ENCODE peak calls at places on chromosomes 1 and 21, in eight cellular contexts. R is effector memory CD4-positive, alpha-beta T cell; S is neural progenitor cell; L is upper lobe of right lung; B is astrocyte; V is GM23248; I is A549; W is adipocyte. P is an unnamed sample. For H3K4me1, the result is how much of the 10 kb centered on the place peaks cover.

GRCh38 chr1:180779584-180779983 is 133.1 kb upstream of the KIAA1614 start:
- DNase-seq in R (no peak), S (no peak), L (no peak), B (no peak), V (no peak), I (no peak), W (no peak), P (no peak)

GRCh38 chr1:27581823-27582243 is 22.1 kb downstream of the AHDC1 start:
- DNase-seq in R (no peak), S (no peak), L (no peak), B (no peak), V (no peak), I (no peak), W (no peak), P (no peak)

GRCh38 chr1:147586412-147586811 is 45.1 kb downstream of the BCL9 start:
- DNase-seq in R (no peak), S (peak), L (no peak), B (no peak), V (no peak), I (no peak), W (no peak), P (no peak)

GRCh38 chr1:88961647-88962275 is 30.7 kb downstream of the KYAT3 start:
- DNase-seq in R (no peak), S (no peak), L (no peak), B (no peak), V (no peak), I (no peak), W (no peak), P (no peak)

GRCh38 chr1:59971464-59971911 is 44.9 kb upstream of the CYP2J2 start:
- DNase-seq in R (no peak), S (peak), L (peak), B (no peak), V (peak), I (peak), W (peak), P (peak)

GRCh38 chr1:36894824-36895223 is 139.5 kb downstream of the GRIK3 start:
- DNase-seq in R (no peak), S (no peak), L (no peak), B (no peak), V (no peak), I (no peak), W (no peak), P (no peak)

GRCh38 chr1:43801203-43801602 is 93.9 kb downstream of the ST3GAL3 start:
- DNase-seq in R (no peak), S (no peak), L (no peak), B (no peak), V (no peak), I (no peak), W (no peak), P (no peak)

GRCh38 chr1:228293393-228293792 is 85.5 kb downstream of the OBSCN start:
- DNase-seq in R (no peak), S (no peak), L (peak), B (no peak), V (no peak), I (no peak), W (no peak), P (peak)

GRCh38 chr1:64093941-64094340 is 109.5 kb upstream of the UBE2U start:
- DNase-seq in R (no peak), S (no peak), L (no peak), B (peak), V (peak), I (no peak), W (peak), P (no peak)

GRCh38 chr1:206776239-206776638 is 3.9 kb upstream of the IL10 start:
- DNase-seq in R (no peak), S (no peak), L (no peak), B (no peak), V (no peak), I (no peak), W (no peak), P (no peak)

GRCh38 chr1:227774051-227774720 is 39.0 kb downstream of the SNAP47 start:
- DNase-seq in R (no peak), S (no peak), L (peak), B (no peak), V (no peak), I (no peak), W (no peak), P (no peak)

GRCh38 chr1:112524251-112524650 is 15.5 kb downstream of the WNT2B start:
- DNase-seq in R (no peak), S (peak), L (no peak), B (peak), V (peak), I (no peak), W (peak), P (no peak)

GRCh38 chr1:30356839-30357238 is 366.5 kb downstream of the MATN1 start:
- DNase-seq in R (no peak), S (no peak), L (no peak), B (no peak), V (no peak), I (no peak), W (no peak), P (no peak)

GRCh38 chr1:8396912-8397406 is 79.0 kb downstream of the SLC45A1 start:
- DNase-seq in R (no peak), S (no peak), L (no peak), B (peak), V (peak), I (peak), W (peak), P (no peak)

GRCh38 chr1:224065455-224065854 is 48.5 kb upstream of the FBXO28 start:
- DNase-seq in R (no peak), S (no peak), L (no peak), B (peak), V (peak), I (no peak), W (peak), P (no peak)

GRCh38 chr21:15212214-15212613 is 147.4 kb upstream of the NRIP1 start:
- DNase-seq in R (no peak), S (no peak), L (no peak), B (no peak), V (no peak), I (no peak), W (no peak), P (no peak)

GRCh38 chr1:23217421-23218115 is at the start of gene HTR1D:
- DNase-seq in R (no peak), S (peak), L (no peak), B (no peak), V (peak), I (no peak), W (peak), P (peak)

GRCh38 chr1:30684881-30685795 is 38.2 kb downstream of the MATN1 start:
- DNase-seq in R (peak), S (peak), L (peak), B (no peak), V (no peak), I (peak), W (no peak), P (peak)

GRCh38 chr1:101130673-101131072 is 105.1 kb upstream of the DPH5 start:
- DNase-seq in R (no peak), S (no peak), L (no peak), B (peak), V (peak), I (no peak), W (no peak), P (no peak)

GRCh38 chr1:210417881-210418280 is 89.2 kb downstream of the HHAT start:
- DNase-seq in R (no peak), S (no peak), L (no peak), B (no peak), V (no peak), I (no peak), W (no peak), P (no peak)

GRCh38 chr1:173914366-173914871 is 2.7 kb downstream of the SERPINC1 start:
- DNase-seq in R (no peak), S (peak), L (no peak), B (no peak), V (peak), I (peak), W (peak), P (peak)

GRCh38 chr1:154014154-154014910 is 23.8 kb downstream of the RPS27 start:
- DNase-seq in R (no peak), S (no peak), L (no peak), B (peak), V (peak), I (no peak), W (peak), P (no peak)

GRCh38 chr1:68782890-68783289 is 286.0 kb upstream of the DEPDC1 start:
- DNase-seq in R (no peak), S (no peak), L (no peak), B (no peak), V (no peak), I (no peak), W (no peak), P (no peak)

GRCh38 chr1:20359451-20360330 is 69.0 kb downstream of the VWA5B1 start:
- DNase-seq in R (no peak), S (no peak), L (no peak), B (no peak), V (no peak), I (no peak), W (no peak), P (no peak)

GRCh38 chr1:47449702-47450552 is 12.1 kb downstream of the FOXD2 start:
- DNase-seq in R (no peak), S (peak), L (peak), B (no peak), V (peak), I (peak), W (no peak), P (peak)

GRCh38 chr1:200233393-200233792 is 176.4 kb downstream of the ZNF281 start:
- DNase-seq in R (no peak), S (no peak), L (no peak), B (peak), V (peak), I (peak), W (peak), P (no peak)

GRCh38 chr1:228374711-228375577 is 31.7 kb downstream of the TRIM11 start:
- DNase-seq in R (no peak), S (no peak), L (peak), B (peak), V (peak), I (peak), W (no peak), P (peak)

GRCh38 chr1:179247923-179248322 is 18.4 kb upstream of the ABL2 start:
- DNase-seq in R (no peak), S (no peak), L (no peak), B (no peak), V (no peak), I (no peak), W (no peak), P (no peak)

GRCh38 chr1:74180490-74180889 is 17.5 kb downstream of the LRRIQ3 start:
- DNase-seq in R (no peak), S (no peak), L (no peak), B (peak), V (peak), I (no peak), W (peak), P (no peak)

GRCh38 chr1:59879556-59879955 is 47.0 kb downstream of the CYP2J2 start:
- DNase-seq in R (no peak), S (peak), L (no peak), B (peak), V (peak), I (peak), W (peak), P (peak)

GRCh38 chr1:87513270-87513669 is 184.6 kb downstream of the LMO4 start:
- DNase-seq in R (no peak), S (peak), L (no peak), B (peak), V (no peak), I (no peak), W (no peak), P (no peak)

GRCh38 chr1:183711691-183712401 is 58.7 kb upstream of the APOBEC4 start:
- DNase-seq in R (no peak), S (peak), L (no peak), B (peak), V (peak), I (no peak), W (peak), P (no peak)

GRCh38 chr1:93623875-93624274 is 57.8 kb downstream of the BCAR3 start:
- DNase-seq in R (no peak), S (no peak), L (no peak), B (peak), V (peak), I (no peak), W (peak), P (no peak)

DNA sequence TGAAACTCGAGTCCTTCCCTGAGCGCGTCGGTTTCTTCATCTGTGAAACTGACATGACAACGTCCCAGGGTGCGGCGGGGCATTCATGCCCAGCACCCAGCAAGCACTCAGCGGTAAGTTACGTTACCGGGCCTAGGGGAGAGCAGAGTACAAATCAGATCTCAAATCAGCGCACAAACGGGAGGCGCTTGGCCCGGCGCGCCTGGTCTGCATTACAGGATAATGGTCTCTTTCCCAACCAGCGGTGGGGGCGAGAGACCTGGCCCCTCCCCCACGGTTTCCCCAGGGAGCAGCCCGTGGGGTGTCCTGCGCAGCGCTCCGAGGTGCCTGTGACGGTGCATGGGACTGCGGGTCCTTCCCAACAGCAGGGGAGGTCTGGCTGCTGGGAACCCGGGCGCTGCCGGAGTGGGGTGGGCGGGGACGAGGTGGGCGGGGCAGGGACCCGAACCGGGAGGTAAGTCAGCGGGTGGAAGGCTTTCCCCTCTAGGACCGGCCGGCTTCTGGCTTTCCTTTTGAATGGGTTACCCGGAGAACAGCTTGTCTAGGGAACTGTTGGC is 1.0 kb downstream of the TMEM51 start:
- DNase-seq in R (no peak), S (peak), L (peak), B (no peak), V (peak), I (peak), W (peak), P (no peak)
- H3K4me3 ChIP-seq in R (no peak), S (peak), L (peak), B (peak), V (peak), I (peak), W (peak), P (peak)

GRCh38 chr1:61337471-61337870 is 255.1 kb downstream of the NFIA start:
- DNase-seq in R (no peak), S (no peak), L (no peak), B (peak), V (peak), I (no peak), W (peak), P (no peak)

GRCh38 chr1:61337037-61337436 is 254.7 kb downstream of the NFIA start:
- DNase-seq in R (no peak), S (no peak), L (no peak), B (no peak), V (peak), I (peak), W (no peak), P (no peak)

GRCh38 chr1:61341426-61341825 is 259.1 kb downstream of the NFIA start:
- DNase-seq in R (no peak), S (no peak), L (peak), B (no peak), V (no peak), I (no peak), W (no peak), P (no peak)

GRCh38 chr1:61337981-61338848 is 255.9 kb downstream of the NFIA start:
- DNase-seq in R (no peak), S (peak), L (peak), B (peak), V (peak), I (peak), W (peak), P (peak)

GRCh38 chr1:61338899-61339298 is 256.5 kb downstream of the NFIA start:
- DNase-seq in R (no peak), S (no peak), L (no peak), B (no peak), V (no peak), I (no peak), W (no peak), P (no peak)
- H3K4me1 ChIP-seq in R (under half), S (under half), L (under half), B (under half), V (under half), I (under half), W (under half), P (under half)

DNA sequence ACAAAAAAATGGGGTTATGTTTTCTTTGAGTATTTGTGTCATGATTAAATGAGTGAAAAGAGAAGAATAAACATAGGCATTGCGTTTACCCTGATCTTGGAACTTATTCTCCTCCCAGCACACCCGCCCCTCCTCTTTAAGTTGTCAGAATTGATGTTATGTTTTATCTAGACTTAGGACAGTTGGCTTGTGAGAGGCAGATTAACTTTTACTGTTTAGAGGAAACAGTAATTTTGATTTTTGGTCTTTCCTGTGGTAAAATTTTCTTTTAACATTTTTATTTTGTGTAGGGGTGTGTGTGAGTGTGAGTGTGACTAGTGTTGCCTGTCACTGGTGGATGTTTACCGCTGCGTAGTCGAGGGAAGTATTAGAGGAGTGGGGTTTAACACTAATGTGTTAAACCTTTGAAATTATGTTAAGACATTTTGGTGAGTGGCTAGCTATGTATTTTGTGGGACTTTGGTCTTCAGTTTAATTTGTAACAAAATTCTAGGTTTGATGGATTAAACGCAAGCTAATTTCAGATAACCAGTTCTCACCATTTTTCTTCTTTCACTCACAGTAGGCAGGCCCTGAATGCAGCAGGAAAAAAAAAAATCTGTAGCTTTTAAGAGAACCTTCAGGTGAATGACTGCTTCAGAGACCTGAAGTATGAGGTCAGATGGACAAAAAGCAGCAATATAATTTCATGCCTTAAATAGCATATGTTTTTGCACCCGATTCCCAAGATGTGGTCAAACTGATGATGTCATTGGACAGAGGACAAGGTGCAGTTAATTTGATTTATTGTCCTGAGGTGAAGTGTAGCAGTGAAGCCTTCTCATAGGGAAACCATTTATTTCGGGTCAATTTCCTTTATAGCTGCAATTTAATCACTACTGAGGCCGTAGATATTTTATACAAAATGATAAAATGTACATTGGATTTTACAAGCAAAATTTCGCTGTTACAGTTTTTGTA is 2.7 kb downstream of the POU2F1 start:
- DNase-seq in R (no peak), S (no peak), L (no peak), B (peak), V (peak), I (peak), W (peak), P (no peak)
- H3K4me3 ChIP-seq in R (no peak), S (peak), L (peak), B (no peak), V (peak), I (no peak), W (peak), P (no peak)

DNA sequence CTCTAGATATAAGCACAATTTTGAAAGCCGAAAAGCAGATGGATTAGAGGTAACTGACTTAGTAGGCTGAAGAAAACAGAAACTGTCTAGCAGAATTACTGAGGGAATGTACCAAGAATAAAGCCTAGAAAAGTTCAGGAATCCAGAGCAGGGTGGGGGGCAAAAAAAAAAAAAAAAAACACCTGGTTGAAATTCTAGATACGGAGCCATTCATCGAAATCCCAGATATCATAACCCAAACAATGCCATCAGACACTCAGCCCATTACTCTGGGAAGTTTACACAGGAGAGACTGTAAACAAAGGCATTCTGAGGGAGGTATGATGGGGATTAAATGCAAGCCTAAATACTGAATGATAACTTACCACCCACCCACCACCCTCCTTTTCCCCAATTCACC is 45.6 kb downstream of the ENAH start:
- DNase-seq in R (no peak), S (peak), L (no peak), B (no peak), V (no peak), I (no peak), W (no peak), P (no peak)
- H3K4me1 ChIP-seq in R (under half), S (under half), L (under half), B (under half), V (under half), I (half or more), W (under half), P (under half)

GRCh38 chr1:218499021-218499691 is 154.0 kb downstream of the TGFB2 start:
- DNase-seq in R (no peak), S (no peak), L (no peak), B (peak), V (peak), I (peak), W (peak), P (no peak)
- H3K4me3 ChIP-seq in R (no peak), S (no peak), L (peak), B (peak), V (peak), I (peak), W (peak), P (peak)

DNA sequence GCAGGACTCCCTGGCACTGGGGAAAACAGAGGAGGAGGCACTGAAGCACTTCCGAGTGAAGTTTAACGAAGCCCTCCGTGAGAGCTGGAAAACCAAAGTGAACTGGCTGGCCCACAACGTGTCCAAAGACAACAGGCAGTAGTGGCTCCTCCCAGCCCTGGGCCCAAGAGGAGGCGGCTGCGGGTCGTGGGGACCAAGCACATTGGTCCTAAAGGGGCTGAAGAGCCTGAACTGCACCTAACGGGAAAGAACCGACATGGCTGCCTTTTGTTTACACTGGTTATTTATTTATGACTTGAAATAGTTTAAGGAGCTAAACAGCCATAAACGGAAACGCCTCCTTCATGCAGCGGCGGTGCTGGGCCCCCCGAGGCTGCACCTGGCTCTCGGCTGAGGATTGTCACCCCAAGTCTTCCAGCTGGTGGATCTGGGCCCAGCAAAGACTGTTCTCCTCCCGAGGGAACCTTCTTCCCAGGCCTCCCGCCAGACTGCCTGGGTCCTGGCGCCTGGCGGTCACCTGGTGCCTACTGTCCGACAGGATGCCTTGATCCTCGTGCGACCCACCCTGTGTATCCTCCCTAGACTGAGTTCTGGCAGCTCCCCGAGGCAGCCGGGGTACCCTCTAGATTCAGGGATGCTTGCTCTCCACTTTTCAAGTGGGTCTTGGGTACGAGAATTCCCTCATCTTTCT is 75.5 kb downstream of the PIK3CD start:
- DNase-seq in R (no peak), S (no peak), L (no peak), B (no peak), V (no peak), I (no peak), W (no peak), P (no peak)
- H3K4me1 ChIP-seq in R (under half), S (under half), L (under half), B (under half), V (under half), I (under half), W (under half), P (under half)

GRCh38 chr1:109640285-109640865 is 15.5 kb upstream of the GSTM4 start:
- DNase-seq in R (peak), S (peak), L (peak), B (no peak), V (peak), I (peak), W (peak), P (peak)
- H3K4me3 ChIP-seq in R (no peak), S (no peak), L (no peak), B (no peak), V (no peak), I (no peak), W (no peak), P (no peak)